ENCODE peak calls at places on chromosomes 2 and 18, in five cellular contexts. I is activated T-cell treated with anti-CD3 and anti-CD28 coated beads for 1 hour; C is stimulated activated CD8-positive, alpha-beta memory T cell treated with anti-CD3 and anti-CD28 coated beads, Interleukin-7, amount 100 ng/mL, for 48 hours; K is prostate gland; Q is epithelial cell of prostate. D is an unnamed sample.

GRCh38 chr2:200479617-200480292 is 30.1 kb downstream of the KCTD18 start:
- DNase-seq in I (no peak), C (no peak), K (peak; percentile 51), Q (no peak), D (peak; percentile 75)

GRCh38 chr2:49288902-49289680 is 134.8 kb upstream of the FSHR start:
- DNase-seq in I (no peak), C (no peak), K (no peak), Q (no peak), D (no peak)

GRCh38 chr18:7158201-7158600 is 40.6 kb upstream of the LAMA1 start:
- DNase-seq in I (no peak), C (no peak), K (no peak), Q (no peak), D (no peak)

GRCh38 chr2:60313470-60314172 is 239.8 kb downstream of the BCL11A start:
- DNase-seq in I (no peak), C (no peak), K (no peak), Q (no peak), D (no peak)

GRCh38 chr2:165825041-165825440 is 31.0 kb upstream of the GALNT3 start:
- DNase-seq in I (no peak), C (no peak), K (no peak), Q (no peak), D (no peak)

GRCh38 chr2:27494944-27495554 is at the start of gene FNDC4:
- DNase-seq in I (no peak), C (no peak), K (no peak), Q (no peak), D (no peak)

GRCh38 chr2:14749869-14750268 is 117.4 kb downstream of the LRATD1 start:
- DNase-seq in I (no peak), C (no peak), K (no peak), Q (peak; percentile 34), D (no peak)

GRCh38 chr2:111069722-111070121 is 51.0 kb upstream of the BCL2L11 start:
- DNase-seq in I (no peak), C (no peak), K (no peak), Q (no peak), D (no peak)

GRCh38 chr2:173657996-173658717 is 303.5 kb downstream of the CDCA7 start:
- DNase-seq in I (no peak), C (no peak), K (no peak), Q (no peak), D (peak; percentile 26)

GRCh38 chr2:179555681-179556283 is 291.1 kb upstream of the SESTD1 start:
- DNase-seq in I (no peak), C (no peak), K (no peak), Q (no peak), D (no peak)

GRCh38 chr2:206354129-206354528 is 79.7 kb downstream of the ZDBF2 start:
- DNase-seq in I (no peak), C (no peak), K (no peak), Q (no peak), D (no peak)

GRCh38 chr2:241689306-241689705 is 2.7 kb upstream of the DTYMK start:
- DNase-seq in I (no peak), C (no peak), K (no peak), Q (no peak), D (no peak)

GRCh38 chr2:11342561-11343343 is 1.7 kb downstream of the ROCK2 start:
- DNase-seq in I (no peak), C (no peak), K (peak; percentile 44), Q (peak; percentile 36), D (peak; percentile 94)

GRCh38 chr2:53519925-53520629 is 247.5 kb upstream of the CHAC2 start:
- DNase-seq in I (no peak), C (no peak), K (no peak), Q (no peak), D (no peak)